ENCODE peak calls at places on chromosomes 1 and 21, in eight cellular contexts. C is heart left ventricle, R is gastrocnemius medialis, B is body of pancreas, M is suprapubic skin, W is lung, T is astrocyte of the spinal cord, H is cardiac fibroblast. A is an unnamed sample.

GRCh38 chr1:22263359-22263758 is 120.5 kb upstream of the WNT4 start:
- DNase-seq in H (no peak), W (no peak), C (no peak), R (no peak), T (no peak), M (no peak), B (no peak), A (no peak)

GRCh38 chr1:1157033-1157365 is 16.7 kb upstream of the TTLL10 start:
- DNase-seq in M (no peak), B (peak; percentile 33), H (no peak), C (no peak), R (no peak), W (no peak), T (no peak), A (no peak)

GRCh38 chr1:117366281-117366981 is 818 bp upstream of the MAN1A2 start:
- DNase-seq in H (peak; percentile 85), R (peak; percentile 75), C (peak; percentile 91), T (peak; percentile 75), M (peak; percentile 88), W (peak; percentile 83), B (peak; percentile 92), A (peak; percentile 90)

GRCh38 chr1:239819075-239819474 is 272.6 kb upstream of the FMN2 start:
- DNase-seq in R (no peak), H (no peak), C (no peak), B (no peak), M (no peak), W (no peak), T (no peak), A (no peak)

GRCh38 chr1:204359474-204360255 is at the start of gene PLEKHA6:
- DNase-seq in M (no peak), H (peak; percentile 65), C (peak; percentile 56), T (no peak), B (no peak), W (no peak), R (no peak), A (no peak)

GRCh38 chr1:89962024-89962741 is 32.7 kb upstream of the ZNF326 start:
- DNase-seq in B (no peak), M (no peak), R (no peak), T (peak; percentile 67), H (peak; percentile 68), C (no peak), W (no peak), A (no peak)

GRCh38 chr21:36113647-36114428 is 21.0 kb upstream of the CBR3 start:
- DNase-seq in T (no peak), H (no peak), C (no peak), M (no peak), B (no peak), R (no peak), W (peak; percentile 88), A (no peak)

GRCh38 chr1:236395780-236396664 is 1.9 kb downstream of the EDARADD start:
- DNase-seq in H (no peak), R (no peak), C (no peak), T (no peak), M (no peak), W (no peak), B (no peak), A (no peak)

GRCh38 chr1:195462152-195462551 is 1146.1 kb downstream of the KCNT2 start:
- DNase-seq in M (no peak), R (no peak), B (no peak), H (no peak), W (no peak), C (no peak), T (no peak), A (no peak)

GRCh38 chr1:26378088-26378878 is 5.7 kb upstream of the ZNF683 start:
- DNase-seq in B (no peak), R (no peak), C (peak; percentile 24), H (peak; percentile 97), M (no peak), T (peak; percentile 96), W (peak; percentile 30), A (no peak)

GRCh38 chr1:156467385-156467784 is 33.2 kb downstream of the MEF2D start:
- DNase-seq in B (no peak), T (no peak), M (no peak), W (no peak), C (no peak), H (no peak), R (no peak), A (no peak)

GRCh38 chr1:6962390-6962955 is 177.2 kb downstream of the CAMTA1 start:
- DNase-seq in H (no peak), C (peak; percentile 33), R (no peak), W (peak; percentile 49), M (peak; percentile 68), T (no peak), B (peak; percentile 21), A (no peak)

GRCh38 chr1:116476321-116476720 is 94.5 kb downstream of the CD58 start:
- DNase-seq in W (no peak), T (no peak), R (peak; percentile 67), C (no peak), H (no peak), B (no peak), M (no peak), A (no peak)

GRCh38 chr1:116808476-116809180 is 54.4 kb downstream of the CD2 start:
- DNase-seq in H (no peak), R (no peak), M (no peak), W (no peak), T (no peak), B (no peak), C (no peak), A (no peak)

GRCh38 chr1:115338457-115338820 is 390 bp upstream of the NGF start:
- DNase-seq in C (peak; percentile 37), W (no peak), M (no peak), R (no peak), B (no peak), T (no peak), H (no peak), A (no peak)

GRCh38 chr1:115337633-115338456 is at the start of gene NGF:
- DNase-seq in C (peak; percentile 57), B (no peak), H (peak; percentile 59), T (peak; percentile 62), W (no peak), M (peak; percentile 65), R (no peak), A (peak; percentile 29)

GRCh38 chr1:115332813-115333608 is 5.0 kb downstream of the NGF start:
- DNase-seq in T (peak; percentile 58), M (peak; percentile 74), C (no peak), H (peak; percentile 80), B (no peak), R (peak; percentile 31), W (no peak), A (peak; percentile 84)

GRCh38 chr1:115337276-115337632 is 795 bp downstream of the NGF start:
- DNase-seq in C (no peak), T (no peak), W (no peak), B (no peak), R (no peak), M (peak; percentile 65), H (no peak), A (no peak)

GRCh38 chr1:115336741-115337140 is 1.3 kb downstream of the NGF start:
- DNase-seq in T (no peak), M (no peak), H (no peak), C (no peak), B (no peak), W (no peak), R (no peak), A (no peak)
- H3K4me3 ChIP-seq in T (no peak overlapping the region), M (no peak overlapping the region), H (no peak overlapping the region), C (peak overlapping the region; percentile 75), B (no peak overlapping the region), W (no peak overlapping the region), R (no peak overlapping the region), A (peak overlapping the region; percentile 29)

GRCh38 chr1:193769609-193770008 is 583.2 kb upstream of the B3GALT2 start:
- DNase-seq in T (no peak), W (no peak), M (no peak), R (no peak), B (no peak), H (no peak), C (no peak), A (no peak)

GRCh38 chr1:193771596-193771995 is 585.2 kb upstream of the B3GALT2 start:
- DNase-seq in M (no peak), T (no peak), W (no peak), B (no peak), R (no peak), C (no peak), H (no peak), A (no peak)

DNA sequence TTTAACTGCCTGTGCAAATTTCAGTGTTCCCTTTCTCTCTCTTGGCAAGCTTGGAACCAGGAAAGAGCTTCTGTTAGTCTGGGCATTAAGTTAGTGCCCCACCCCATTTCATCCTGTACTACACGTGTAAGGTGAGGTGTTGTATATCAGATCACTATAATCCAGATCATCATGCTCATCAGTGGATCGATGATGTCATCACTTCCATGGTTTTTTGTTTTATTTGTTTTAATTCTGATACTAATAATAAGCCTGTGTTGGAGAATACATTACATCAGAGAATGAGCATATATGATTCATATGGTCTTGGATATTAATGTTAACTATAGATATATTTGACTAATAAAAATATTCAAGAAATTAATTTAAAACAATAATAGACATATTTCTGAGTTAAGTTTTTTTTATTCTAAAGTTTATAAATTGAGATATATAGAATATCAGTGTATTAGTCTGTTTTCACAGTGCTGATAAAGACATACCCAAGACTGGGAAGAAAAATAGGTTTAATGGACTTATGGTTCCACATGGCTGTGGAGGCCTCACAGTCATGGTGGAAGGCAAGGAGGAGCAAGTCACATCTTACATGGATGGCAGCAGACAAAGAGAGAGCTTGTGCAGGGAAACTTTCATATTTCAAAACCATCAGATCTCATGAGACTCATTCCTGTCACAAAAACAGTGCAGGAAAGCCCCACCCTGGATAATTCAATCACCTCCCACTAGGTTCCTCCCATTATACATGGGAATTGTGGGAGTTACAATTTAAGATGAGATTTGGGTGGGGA is 588.3 kb upstream of the B3GALT2 start:
- DNase-seq in M (no peak), W (no peak), B (no peak), R (no peak), T (no peak), H (no peak), C (no peak), A (no peak)
- H3K4me3 ChIP-seq in M (no peak overlapping the region), W (no peak overlapping the region), B (no peak overlapping the region), R (no peak overlapping the region), T (no peak overlapping the region), H (no peak overlapping the region), C (no peak overlapping the region), A (no peak overlapping the region)

DNA sequence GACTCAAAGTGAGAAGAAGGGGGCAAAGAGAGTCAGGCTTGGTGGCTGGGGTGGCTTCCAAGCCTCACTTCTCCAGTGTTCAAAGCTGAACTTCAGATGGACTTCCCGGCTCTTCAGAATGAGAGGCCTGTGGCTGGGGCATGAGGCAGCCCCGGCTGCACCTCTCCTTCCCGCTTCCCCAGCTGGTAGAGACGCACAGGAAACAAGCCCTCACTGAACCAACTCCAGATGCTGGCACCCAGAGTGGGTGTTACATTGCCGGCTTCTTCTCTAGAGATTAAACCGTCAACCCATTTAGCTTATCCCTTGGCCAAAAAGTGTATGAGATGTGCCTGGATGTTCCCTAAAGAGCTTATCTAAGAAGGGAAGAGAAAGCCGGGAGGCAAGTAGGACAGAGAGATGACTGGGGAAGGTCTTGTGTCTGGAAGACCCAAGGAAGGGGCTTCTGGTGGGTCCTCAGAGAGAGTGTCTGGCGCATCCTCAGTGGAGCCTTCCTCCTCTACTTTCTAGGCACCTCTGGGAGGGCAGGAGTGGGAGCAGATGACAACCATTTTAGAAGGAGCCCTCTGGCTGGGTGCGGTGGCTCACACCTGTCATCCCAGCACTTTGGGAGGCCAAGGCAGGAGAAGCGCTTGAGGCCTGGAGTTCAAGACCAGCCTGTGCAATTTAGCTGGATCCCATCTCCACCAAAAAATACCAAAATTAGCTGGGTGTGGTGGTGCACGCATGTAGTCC is 2.0 kb downstream of the ADAMTSL4 start:
- DNase-seq in W (no peak), H (no peak), R (no peak), T (no peak), C (no peak), M (no peak), B (no peak), A (no peak)
- H3K4me3 ChIP-seq in W (no peak overlapping the region), H (no peak overlapping the region), R (peak overlapping the region; percentile 65), T (no peak overlapping the region), C (no peak overlapping the region), M (peak overlapping the region; percentile 69), B (no peak overlapping the region), A (peak overlapping the region; percentile 88)

GRCh38 chr1:24414884-24415333 is 693 bp upstream of the NIPAL3 start:
- DNase-seq in W (no peak), R (no peak), M (no peak), H (no peak), C (no peak), B (no peak), T (no peak), A (no peak)
- H3K4me3 ChIP-seq in W (no peak overlapping the region), R (peak overlapping the region; percentile 59), M (peak overlapping the region; percentile 59), H (no peak overlapping the region), C (peak overlapping the region; percentile 76), B (no peak overlapping the region), T (peak overlapping the region; percentile 80), A (peak overlapping the region; percentile 71)